ENCODE peak calls at places on chromosomes 13 and 19, in four cellular contexts. A is H9; L is A549; V is CD8-positive, alpha-beta T cell. F is an unnamed sample. For H3K4me1, the result is how much of the 10 kb centered on the place peaks cover.

GRCh38 chr13:45501175-45501526 is 36.4 kb downstream of the COG3 start:
- DNase-seq in L (no peak), V (no peak), A (no peak), F (no peak)

GRCh38 chr13:100734194-100734720 is 59.7 kb upstream of the TMTC4 start:
- DNase-seq in V (no peak), A (no peak), L (no peak), F (no peak)

GRCh38 chr13:28569886-28570285 is 75.0 kb upstream of the FLT1 start:
- DNase-seq in V (no peak), A (no peak), L (no peak), F (no peak)

GRCh38 chr19:5369962-5370367 is 29.4 kb upstream of the PTPRS start:
- DNase-seq in V (peak), L (peak), A (peak), F (no peak)

GRCh38 chr13:74021507-74021906 is 112.7 kb downstream of the KLF12 start:
- DNase-seq in V (no peak), L (no peak), A (no peak), F (no peak)

GRCh38 chr13:111035861-111036260 is 79.2 kb upstream of the ARHGEF7 start:
- DNase-seq in A (no peak), L (no peak), V (no peak), F (no peak)

GRCh38 chr13:112392719-112393118 is 16.6 kb downstream of the SPACA7 start:
- DNase-seq in L (no peak), V (no peak), A (no peak), F (no peak)

GRCh38 chr19:57267294-57267693 is 13.0 kb upstream of the ZNF460 start:
- DNase-seq in A (no peak), V (no peak), L (no peak), F (no peak)

GRCh38 chr19:48634036-48634342 is 3.2 kb downstream of the DBP start:
- DNase-seq in L (no peak), A (no peak), V (no peak), F (no peak)

GRCh38 chr13:28778308-28779215 is 41.6 kb upstream of the MTUS2 start:
- DNase-seq in A (no peak), V (no peak), L (no peak), F (no peak)

GRCh38 chr19:56348289-56348877 is 33.7 kb upstream of the ZSCAN5A start:
- DNase-seq in V (no peak), L (no peak), A (no peak), F (no peak)

GRCh38 chr19:47045867-47046470 is 2.5 kb downstream of the TMEM160 start:
- DNase-seq in L (no peak), V (no peak), A (peak), F (no peak)

GRCh38 chr13:45473627-45474026 is 8.9 kb downstream of the COG3 start:
- DNase-seq in A (peak), V (peak), L (no peak), F (no peak)

GRCh38 chr13:100876044-100876403 is 201.4 kb upstream of the TMTC4 start:
- DNase-seq in V (no peak), L (no peak), A (no peak), F (no peak)

GRCh38 chr13:110346661-110347067 is 39.6 kb downstream of the COL4A2 start:
- DNase-seq in L (no peak), A (no peak), V (no peak), F (peak)

GRCh38 chr19:10808937-10809655 is 26.9 kb downstream of the TMED1 start:
- DNase-seq in L (no peak), V (peak), A (no peak), F (no peak)

GRCh38 chr19:15463865-15464371 is 426 bp downstream of the RASAL3 start:
- DNase-seq in A (peak), L (no peak), V (peak), F (no peak)

GRCh38 chr13:59399513-59399912 is 764.2 kb downstream of the DIAPH3 start:
- DNase-seq in A (no peak), L (no peak), V (no peak), F (no peak)

GRCh38 chr13:51895906-51896888 is 34.4 kb downstream of the CCDC70 start:
- DNase-seq in A (peak), L (peak), V (peak), F (no peak)

GRCh38 chr13:113756441-113757097 is 2.5 kb upstream of the TMEM255B start:
- DNase-seq in L (no peak), V (no peak), A (no peak), F (no peak)

GRCh38 chr19:48656840-48657474 is 11.0 kb upstream of the CA11 start:
- DNase-seq in A (no peak), L (no peak), V (no peak), F (no peak)

GRCh38 chr19:51422053-51422448 is 4.6 kb upstream of the SIGLEC10 start:
- DNase-seq in V (peak), A (peak), L (peak), F (peak)

GRCh38 chr13:27621116-27621365 is 651 bp upstream of the POLR1D start:
- DNase-seq in V (no peak), L (no peak), A (no peak), F (no peak)

GRCh38 chr13:113090806-113091205 is 14.8 kb upstream of the F7 start:
- DNase-seq in A (no peak), L (no peak), V (no peak), F (no peak)

DNA sequence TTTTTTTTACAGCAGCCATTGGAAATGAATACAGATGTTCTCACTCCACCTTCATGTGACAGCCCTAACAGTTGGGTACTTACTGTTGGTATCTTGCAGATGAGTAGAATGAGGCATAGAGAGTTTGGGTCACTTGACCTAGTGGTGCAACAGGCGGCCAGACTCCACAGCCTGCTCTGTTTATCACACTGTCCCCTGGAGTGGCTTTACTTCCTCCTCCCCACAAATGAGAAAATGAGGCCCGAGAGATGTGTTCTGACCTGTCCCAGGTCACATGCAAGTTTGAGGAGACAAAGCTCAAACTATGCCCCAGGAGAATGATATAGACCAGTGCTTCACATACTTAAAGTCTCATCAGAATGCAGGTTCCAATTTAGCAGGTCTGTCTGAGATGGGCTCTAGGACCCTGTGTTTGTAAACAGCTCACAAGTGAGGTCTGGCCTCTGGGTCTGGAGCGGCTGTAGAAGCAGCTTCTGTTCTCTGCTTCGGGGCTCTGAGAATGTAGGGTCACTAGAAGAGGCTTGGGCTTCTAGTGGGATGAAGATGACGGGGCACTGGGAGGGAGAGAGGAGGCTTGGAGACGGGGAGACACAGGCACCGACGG is 37.4 kb upstream of the RCBTB2 start:
- DNase-seq in A (no peak), L (no peak), V (no peak), F (no peak)
- H3K4me1 ChIP-seq in A (under half), L (under half), V (under half), F (under half)

DNA sequence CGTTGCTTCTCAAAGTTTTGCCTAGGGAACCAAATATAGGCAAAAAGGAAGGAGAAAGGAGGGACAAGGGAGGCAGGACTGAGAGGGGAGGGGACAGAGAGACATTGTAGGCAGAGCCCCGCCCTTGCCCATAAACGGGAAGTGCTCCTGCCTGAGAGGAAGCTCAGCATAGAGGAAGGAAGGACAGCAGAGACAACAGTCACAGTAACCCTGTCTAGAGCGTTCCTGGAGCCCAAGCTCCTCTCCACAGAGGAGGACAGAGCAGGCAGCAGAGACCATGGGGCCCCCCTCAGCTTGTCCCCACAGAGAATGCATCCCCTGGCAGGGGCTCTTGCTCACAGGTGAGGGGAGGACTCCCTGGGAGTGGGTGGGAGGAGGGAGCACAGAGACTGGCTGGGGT is at the start of gene CEACAM21:
- DNase-seq in A (no peak), L (no peak), V (peak), F (no peak)
- H3K4me1 ChIP-seq in A (under half), L (under half), V (under half), F (under half)

DNA sequence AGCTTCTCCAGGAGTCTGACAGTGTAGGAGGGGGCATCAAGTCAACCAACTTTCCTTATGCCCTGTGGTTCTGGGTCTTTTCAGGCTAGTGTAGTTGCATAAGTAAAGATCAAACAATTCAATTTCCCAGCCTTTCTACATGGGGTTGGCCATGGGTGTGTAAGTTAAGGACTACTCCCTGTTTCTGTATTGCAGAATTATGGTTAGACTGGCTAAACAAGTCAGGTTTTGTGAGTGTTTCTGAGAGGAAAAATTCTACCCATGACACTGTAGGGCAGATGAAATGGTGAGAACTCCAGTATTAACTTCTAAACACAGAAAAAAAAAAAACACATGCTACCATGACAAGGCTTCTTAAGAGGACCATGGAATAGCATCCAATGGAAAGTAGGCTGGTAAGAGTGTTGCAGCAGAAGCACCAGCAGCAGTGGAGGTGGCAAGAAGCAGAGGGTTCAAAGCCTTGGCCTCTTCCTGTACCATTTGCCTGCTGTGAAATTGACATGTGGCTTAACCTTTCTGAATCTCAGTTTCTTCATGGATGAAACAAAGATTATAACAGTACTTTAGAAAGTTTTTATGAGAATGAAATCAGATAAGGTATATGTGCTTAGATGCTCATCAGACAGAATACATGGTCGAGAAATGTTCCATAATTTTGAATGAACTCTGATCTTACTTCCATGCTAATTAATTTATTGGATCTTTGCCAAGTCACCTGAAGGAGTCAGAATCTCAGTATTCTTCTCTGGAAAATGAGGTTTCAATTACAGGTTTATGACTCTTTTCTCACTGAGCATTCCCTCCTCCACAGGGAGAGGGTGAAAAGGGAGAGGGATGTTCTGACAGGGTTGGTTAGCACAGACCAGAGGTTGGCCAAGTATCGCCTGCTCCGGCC is 11.4 kb upstream of the SCEL start:
- DNase-seq in A (no peak), V (no peak), L (no peak), F (no peak)
- H3K4me1 ChIP-seq in A (under half), V (under half), L (under half), F (under half)

DNA sequence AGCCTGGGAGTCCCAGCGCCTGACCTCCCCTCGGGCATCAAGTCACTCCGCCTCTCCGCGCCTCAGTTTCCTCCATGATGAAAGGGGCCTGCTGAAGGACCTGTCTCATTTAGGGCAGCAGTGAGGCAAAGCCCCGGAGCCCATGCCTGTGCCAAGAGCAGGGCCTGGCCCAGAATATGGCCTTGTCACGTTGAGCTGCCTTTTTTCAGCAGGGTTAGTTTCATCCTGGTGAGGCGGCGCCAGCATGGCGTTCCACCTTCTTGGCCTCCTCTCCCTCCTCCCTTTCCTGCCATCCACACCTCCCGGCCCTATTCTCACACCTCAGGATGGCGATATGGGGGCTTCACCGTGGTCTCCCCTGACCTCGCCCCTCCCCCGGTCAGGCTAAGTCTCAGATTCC is 30.2 kb downstream of the PAK4 start:
- DNase-seq in A (no peak), L (no peak), V (no peak), F (no peak)
- H3K4me1 ChIP-seq in A (under half), L (under half), V (under half), F (under half)

GRCh38 chr19:43564800-43565199 is 10.5 kb downstream of the XRCC1 start:
- DNase-seq in A (no peak), L (no peak), V (no peak), F (no peak)

GRCh38 chr19:43561144-43561970 is 14.0 kb downstream of the XRCC1 start:
- DNase-seq in V (no peak), L (no peak), A (no peak), F (no peak)

GRCh38 chr19:43562211-43562697 is 13.1 kb downstream of the XRCC1 start:
- DNase-seq in L (no peak), A (no peak), V (no peak), F (no peak)

GRCh38 chr19:43562698-43563241 is 12.6 kb downstream of the XRCC1 start:
- DNase-seq in V (peak), A (no peak), L (no peak), F (peak)

GRCh38 chr19:43563816-43564215 is 11.5 kb downstream of the XRCC1 start:
- DNase-seq in A (no peak), V (no peak), L (no peak), F (no peak)
- H3K4me1 ChIP-seq in A (under half), V (under half), L (under half), F (under half)

GRCh38 chr19:2236285-2237050 is at the start of the genes PLEKHJ1 and SF3A2:
- DNase-seq in V (peak), A (peak), L (peak), F (peak)
- H3K4me1 ChIP-seq in V (half or more), A (under half), L (under half), F (under half)

DNA sequence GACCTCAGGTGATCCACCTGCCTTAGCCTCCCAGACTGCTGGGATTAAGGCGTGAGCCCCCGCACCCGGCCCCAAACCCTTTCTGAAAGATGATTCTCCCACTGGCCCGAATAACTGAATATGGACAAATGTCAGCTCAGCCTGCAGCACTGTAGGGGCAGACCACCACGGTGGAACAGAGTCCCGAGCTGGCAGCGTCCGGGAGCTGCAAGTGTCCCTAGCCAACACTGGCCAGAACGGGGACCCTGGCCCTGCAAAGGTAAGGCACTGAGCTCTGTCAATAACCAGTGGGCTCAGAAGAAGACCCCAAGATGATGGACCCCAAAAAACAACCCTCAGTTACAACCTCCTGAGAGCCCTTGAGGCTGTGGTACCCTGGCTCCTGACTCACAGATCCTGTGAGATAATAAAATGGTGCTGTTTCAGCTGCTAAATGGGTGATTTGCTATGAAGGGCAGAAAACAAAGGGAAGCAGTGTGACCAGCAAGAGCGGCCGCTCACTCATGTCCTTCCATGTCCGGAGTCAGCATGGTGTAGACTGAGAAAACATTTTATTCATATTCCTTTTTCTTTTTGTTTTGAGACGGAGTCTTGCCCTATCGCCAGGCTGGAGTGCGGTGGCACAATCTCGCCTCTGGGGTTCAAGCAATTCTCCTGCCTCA is 1.6 kb downstream of the LSM7 start:
- DNase-seq in V (no peak), L (no peak), A (no peak), F (no peak)
- H3K4me1 ChIP-seq in V (under half), L (under half), A (under half), F (under half)

GRCh38 chr19:38676023-38676877 is 28.8 kb downstream of the ACTN4 start:
- DNase-seq in A (no peak), L (no peak), V (no peak), F (no peak)
- H3K4me1 ChIP-seq in A (under half), L (half or more), V (under half), F (half or more)

GRCh38 chr13:43054803-43055802 is 31.7 kb downstream of the DNAJC15 start:
- DNase-seq in V (peak), L (no peak), A (peak), F (no peak)

GRCh38 chr13:43057653-43058317 is 34.4 kb downstream of the DNAJC15 start:
- DNase-seq in A (peak), L (no peak), V (peak), F (no peak)

GRCh38 chr13:43061496-43062280 is 38.3 kb downstream of the DNAJC15 start:
- DNase-seq in A (no peak), V (no peak), L (no peak), F (no peak)

GRCh38 chr13:43058318-43058674 is 34.9 kb downstream of the DNAJC15 start:
- DNase-seq in V (no peak), A (peak), L (peak), F (no peak)

DNA sequence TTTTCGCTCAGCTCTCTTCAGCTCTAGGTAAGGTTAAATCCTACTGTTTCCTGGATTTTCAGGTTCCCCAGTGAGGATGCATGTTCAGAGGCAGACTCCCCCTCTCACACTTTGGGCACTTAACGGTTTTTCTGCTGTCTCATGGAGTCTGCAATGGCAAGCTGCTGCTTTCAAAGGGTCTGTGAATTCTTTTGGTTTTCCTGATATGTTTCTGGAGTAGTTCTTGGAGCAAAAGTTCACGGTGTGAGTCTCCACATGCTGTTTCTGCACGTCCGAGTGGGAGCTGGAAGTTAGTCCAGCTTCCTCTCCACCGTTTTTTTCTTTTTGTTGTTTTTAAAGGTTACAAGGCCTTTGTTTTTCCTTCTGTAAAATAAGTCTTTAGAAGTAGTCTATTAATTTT is 35.5 kb downstream of the DNAJC15 start:
- DNase-seq in L (no peak), V (no peak), A (no peak), F (no peak)
- H3K4me1 ChIP-seq in L (under half), V (under half), A (under half), F (under half)

F was measured in tibial artery.